ENCODE peak calls at places on chromosomes 1 and 21, in seven cellular contexts. One of them, this sample, is unnamed.

GRCh38 chr1:64163972-64164371 is 39.5 kb upstream of the UBE2U start:
- DNase-seq in PC-9: no peak
- DNase-seq in mammary epithelial cell: peak; percentile 26
- DNase-seq in neural progenitor cell: peak; percentile 56
- DNase-seq in endothelial cell of umbilical vein: peak; percentile 6
- DNase-seq in astrocyte: peak; percentile 46
- DNase-seq in GM23338: peak; percentile 79
- DNase-seq in this sample: peak; percentile 26

GRCh38 chr1:153441238-153441755 is 19.2 kb downstream of the S100A7 start:
- DNase-seq in astrocyte: no peak
- DNase-seq in neural progenitor cell: no peak
- DNase-seq in endothelial cell of umbilical vein: no peak
- DNase-seq in mammary epithelial cell: no peak
- DNase-seq in PC-9: no peak
- DNase-seq in GM23338: no peak
- DNase-seq in this sample: no peak

GRCh38 chr1:12177999-12178441 is 11.2 kb downstream of the TNFRSF1B start:
- DNase-seq in GM23338: peak; percentile 40
- DNase-seq in neural progenitor cell: no peak
- DNase-seq in astrocyte: peak; percentile 74
- DNase-seq in endothelial cell of umbilical vein: peak; percentile 85
- DNase-seq in PC-9: no peak
- DNase-seq in mammary epithelial cell: peak; percentile 42
- DNase-seq in this sample: peak; percentile 67

GRCh38 chr1:232393010-232393833 is 236.7 kb downstream of the SIPA1L2 start:
- DNase-seq in astrocyte: peak; percentile 50
- DNase-seq in mammary epithelial cell: no peak
- DNase-seq in GM23338: no peak
- DNase-seq in endothelial cell of umbilical vein: peak; percentile 15
- DNase-seq in PC-9: no peak
- DNase-seq in neural progenitor cell: no peak
- DNase-seq in this sample: no peak

GRCh38 chr1:208895820-208896219 is 651.6 kb upstream of the PLXNA2 start:
- DNase-seq in GM23338: no peak
- DNase-seq in PC-9: no peak
- DNase-seq in endothelial cell of umbilical vein: no peak
- DNase-seq in astrocyte: no peak
- DNase-seq in neural progenitor cell: no peak
- DNase-seq in mammary epithelial cell: no peak
- DNase-seq in this sample: no peak

GRCh38 chr1:68111804-68112436 is 61.5 kb upstream of the DIRAS3 start:
- DNase-seq in astrocyte: peak; percentile 89
- DNase-seq in mammary epithelial cell: peak; percentile 63
- DNase-seq in neural progenitor cell: peak; percentile 78
- DNase-seq in PC-9: peak; percentile 46
- DNase-seq in GM23338: peak; percentile 43
- DNase-seq in endothelial cell of umbilical vein: peak; percentile 88
- DNase-seq in this sample: peak; percentile 85

GRCh38 chr1:219281834-219282233 is 108.2 kb downstream of the LYPLAL1 start:
- DNase-seq in neural progenitor cell: no peak
- DNase-seq in GM23338: no peak
- DNase-seq in endothelial cell of umbilical vein: no peak
- DNase-seq in mammary epithelial cell: no peak
- DNase-seq in PC-9: no peak
- DNase-seq in astrocyte: no peak
- DNase-seq in this sample: no peak

GRCh38 chr1:20974069-20974468 is 187.0 kb upstream of the HP1BP3 start:
- DNase-seq in GM23338: no peak
- DNase-seq in mammary epithelial cell: no peak
- DNase-seq in PC-9: no peak
- DNase-seq in neural progenitor cell: no peak
- DNase-seq in endothelial cell of umbilical vein: no peak
- DNase-seq in astrocyte: peak; percentile 41
- DNase-seq in this sample: no peak

GRCh38 chr1:89633745-89634625 is 1.1 kb downstream of the LRRC8C start:
- DNase-seq in neural progenitor cell: peak; percentile 35
- DNase-seq in astrocyte: peak; percentile 40
- DNase-seq in endothelial cell of umbilical vein: peak; percentile 55
- DNase-seq in mammary epithelial cell: peak; percentile 60
- DNase-seq in GM23338: peak; percentile 56
- DNase-seq in PC-9: no peak
- DNase-seq in this sample: peak; percentile 25

GRCh38 chr1:110340207-110340468 is 961 bp downstream of the RBM15 start:
- DNase-seq in neural progenitor cell: no peak
- DNase-seq in mammary epithelial cell: no peak
- DNase-seq in astrocyte: no peak
- DNase-seq in endothelial cell of umbilical vein: no peak
- DNase-seq in PC-9: no peak
- DNase-seq in GM23338: no peak
- DNase-seq in this sample: no peak

GRCh38 chr21:43866659-43867331 is 1.8 kb downstream of the AGPAT3 start:
- DNase-seq in neural progenitor cell: no peak
- DNase-seq in PC-9: no peak
- DNase-seq in astrocyte: no peak
- DNase-seq in GM23338: no peak
- DNase-seq in endothelial cell of umbilical vein: peak; percentile 18
- DNase-seq in mammary epithelial cell: peak; percentile 44
- DNase-seq in this sample: peak; percentile 80

GRCh38 chr1:119139393-119139792 is 1.1 kb downstream of the WARS2 start:
- DNase-seq in astrocyte: no peak
- DNase-seq in GM23338: peak; percentile 23
- DNase-seq in endothelial cell of umbilical vein: no peak
- DNase-seq in PC-9: no peak
- DNase-seq in mammary epithelial cell: no peak
- DNase-seq in neural progenitor cell: no peak
- DNase-seq in this sample: peak; percentile 8

GRCh38 chr1:41977329-41977728 is 58.6 kb upstream of the HIVEP3 start:
- DNase-seq in mammary epithelial cell: no peak
- DNase-seq in GM23338: peak; percentile 1
- DNase-seq in PC-9: no peak
- DNase-seq in astrocyte: no peak
- DNase-seq in endothelial cell of umbilical vein: no peak
- DNase-seq in neural progenitor cell: no peak
- DNase-seq in this sample: no peak

GRCh38 chr21:32812035-32812434 is 40.5 kb upstream of the PAXBP1 start:
- DNase-seq in GM23338: no peak
- DNase-seq in mammary epithelial cell: no peak
- DNase-seq in neural progenitor cell: no peak
- DNase-seq in endothelial cell of umbilical vein: no peak
- DNase-seq in PC-9: no peak
- DNase-seq in astrocyte: peak; percentile 27
- DNase-seq in this sample: no peak

GRCh38 chr1:100461222-100461621 is 76.7 kb upstream of the GPR88 start:
- DNase-seq in endothelial cell of umbilical vein: no peak
- DNase-seq in neural progenitor cell: peak; percentile 24
- DNase-seq in mammary epithelial cell: no peak
- DNase-seq in astrocyte: peak; percentile 22
- DNase-seq in PC-9: no peak
- DNase-seq in GM23338: peak; percentile 44
- DNase-seq in this sample: no peak

GRCh38 chr1:209884665-209885117 is 53.3 kb upstream of the SYT14 start:
- DNase-seq in astrocyte: peak; percentile 100
- DNase-seq in PC-9: peak; percentile 87
- DNase-seq in endothelial cell of umbilical vein: peak; percentile 97
- DNase-seq in mammary epithelial cell: peak; percentile 99
- DNase-seq in GM23338: no peak
- DNase-seq in neural progenitor cell: no peak
- DNase-seq in this sample: peak; percentile 93

GRCh38 chr1:227356582-227357228 is 38.4 kb upstream of the CDC42BPA start:
- DNase-seq in astrocyte: no peak
- DNase-seq in endothelial cell of umbilical vein: peak; percentile 44
- DNase-seq in mammary epithelial cell: peak; percentile 64
- DNase-seq in GM23338: peak; percentile 81
- DNase-seq in neural progenitor cell: no peak
- DNase-seq in PC-9: peak; percentile 91
- DNase-seq in this sample: peak; percentile 55
- H3K4me2 ChIP-seq in astrocyte: peak overlapping the region; percentile 79
- H3K4me2 ChIP-seq in endothelial cell of umbilical vein: peak overlapping the region; percentile 68
- H3K4me2 ChIP-seq in mammary epithelial cell: peak overlapping the region; percentile 77
- H3K4me2 ChIP-seq in GM23338: peak overlapping the region; percentile 19
- H3K4me2 ChIP-seq in neural progenitor cell: no peak overlapping the region
- H3K4me2 ChIP-seq in PC-9: peak overlapping the region; percentile 69
- H3K4me2 ChIP-seq in this sample: peak overlapping the region; percentile 44

GRCh38 chr1:155127672-155128468 is at the start of gene EFNA1:
- DNase-seq in astrocyte: peak; percentile 6
- DNase-seq in mammary epithelial cell: peak; percentile 73
- DNase-seq in PC-9: no peak
- DNase-seq in endothelial cell of umbilical vein: peak; percentile 72
- DNase-seq in neural progenitor cell: peak; percentile 78
- DNase-seq in GM23338: peak; percentile 64
- DNase-seq in this sample: peak; percentile 86
- TF ChIP-seq EZH2 in astrocyte: peak; percentile 2
- TF ChIP-seq EZH2 in mammary epithelial cell: no peak
- TF ChIP-seq EZH2 in PC-9: no peak
- TF ChIP-seq EZH2 in endothelial cell of umbilical vein: no peak
- TF ChIP-seq EZH2 in neural progenitor cell: no peak
- TF ChIP-seq EZH2 in GM23338: no peak
- TF ChIP-seq EZH2 in this sample: no peak

DNA sequence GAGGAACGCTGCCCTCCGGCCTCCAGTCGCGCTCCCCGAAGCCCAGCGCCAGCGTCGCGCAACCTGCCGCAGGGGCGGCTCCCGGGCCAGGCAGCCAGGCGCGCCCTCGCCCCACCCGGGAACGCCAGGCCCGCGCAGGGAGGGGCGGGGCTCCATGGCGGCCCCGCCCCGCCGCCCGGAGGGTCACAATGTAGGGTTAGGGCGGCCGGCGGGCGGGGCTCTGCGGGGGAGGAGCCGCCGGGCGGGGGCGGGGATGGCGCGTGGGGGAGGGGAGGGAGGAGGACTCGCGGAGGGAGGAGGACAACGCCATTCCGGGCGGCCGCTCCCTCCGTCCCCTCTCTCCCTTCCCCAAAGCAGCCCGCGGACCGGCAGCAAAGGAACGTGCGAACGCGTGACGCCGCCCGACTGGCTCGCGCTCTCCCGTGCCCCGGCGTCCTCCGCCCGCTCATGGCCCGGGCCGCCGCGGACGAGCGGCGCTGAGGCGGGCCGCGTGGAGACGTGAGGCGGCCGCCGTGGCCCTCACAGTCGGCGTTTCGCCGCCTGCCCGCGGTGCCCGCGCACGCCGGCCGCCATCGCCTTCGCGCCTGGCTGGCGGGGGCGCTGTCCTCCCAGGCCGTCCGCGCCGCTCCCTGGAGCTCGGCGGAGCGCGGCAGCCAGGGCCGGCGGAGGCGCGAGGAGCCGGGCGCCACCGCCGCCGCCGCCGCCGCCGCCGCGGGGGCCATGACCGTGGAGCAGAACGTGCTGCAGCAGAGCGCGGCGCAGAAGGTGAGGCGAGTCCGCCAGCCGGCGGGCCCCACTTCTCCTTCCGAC is at the start of gene USP25:
- DNase-seq in astrocyte: peak; percentile 48
- DNase-seq in mammary epithelial cell: peak; percentile 73
- DNase-seq in neural progenitor cell: peak; percentile 91
- DNase-seq in PC-9: peak; percentile 64
- DNase-seq in endothelial cell of umbilical vein: peak; percentile 75
- DNase-seq in GM23338: peak; percentile 86
- DNase-seq in this sample: peak; percentile 93
- H2AFZ ChIP-seq in astrocyte: peak within 1 kb of the TSS; percentile 80
- H2AFZ ChIP-seq in mammary epithelial cell: peak within 1 kb of the TSS; percentile 96
- H2AFZ ChIP-seq in neural progenitor cell: peak within 1 kb of the TSS; percentile 77
- H2AFZ ChIP-seq in PC-9: peak within 1 kb of the TSS; percentile 81
- H2AFZ ChIP-seq in endothelial cell of umbilical vein: peak within 1 kb of the TSS; percentile 92
- H2AFZ ChIP-seq in GM23338: peak within 1 kb of the TSS; percentile 88
- H2AFZ ChIP-seq in this sample: peak within 1 kb of the TSS; percentile 55

DNA sequence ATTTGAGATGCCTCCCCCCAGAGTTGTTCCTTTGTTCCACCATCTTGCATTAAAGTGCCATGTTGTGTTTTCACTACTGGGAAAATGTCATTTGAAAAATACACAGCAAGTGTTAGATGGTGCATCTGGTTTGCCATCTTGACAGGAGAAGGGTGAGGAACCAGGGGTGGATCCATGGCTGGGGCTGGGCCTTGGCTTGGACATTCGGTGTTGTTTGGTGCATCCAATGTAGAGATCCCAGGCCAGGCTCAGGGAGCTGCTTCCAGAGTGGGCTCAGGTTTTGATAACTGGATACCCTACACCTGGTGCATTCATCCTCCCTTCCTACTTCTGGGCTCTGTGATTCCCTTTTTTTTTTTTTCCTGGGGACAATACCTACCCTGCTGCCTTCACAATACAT is 103.5 kb downstream of the UCK2 start:
- DNase-seq in mammary epithelial cell: no peak
- DNase-seq in neural progenitor cell: no peak
- DNase-seq in astrocyte: no peak
- DNase-seq in endothelial cell of umbilical vein: no peak
- DNase-seq in GM23338: no peak
- DNase-seq in PC-9: no peak
- DNase-seq in this sample: no peak
- H3K4me2 ChIP-seq in mammary epithelial cell: no peak overlapping the region
- H3K4me2 ChIP-seq in neural progenitor cell: no peak overlapping the region
- H3K4me2 ChIP-seq in astrocyte: no peak overlapping the region
- H3K4me2 ChIP-seq in endothelial cell of umbilical vein: no peak overlapping the region
- H3K4me2 ChIP-seq in GM23338: no peak overlapping the region
- H3K4me2 ChIP-seq in PC-9: no peak overlapping the region
- H3K4me2 ChIP-seq in this sample: no peak overlapping the region

GRCh38 chr21:16438761-16439160 is 709.0 kb downstream of the USP25 start:
- DNase-seq in astrocyte: no peak
- DNase-seq in PC-9: no peak
- DNase-seq in mammary epithelial cell: no peak
- DNase-seq in GM23338: no peak
- DNase-seq in neural progenitor cell: no peak
- DNase-seq in endothelial cell of umbilical vein: peak; percentile 82
- DNase-seq in this sample: no peak

DNA sequence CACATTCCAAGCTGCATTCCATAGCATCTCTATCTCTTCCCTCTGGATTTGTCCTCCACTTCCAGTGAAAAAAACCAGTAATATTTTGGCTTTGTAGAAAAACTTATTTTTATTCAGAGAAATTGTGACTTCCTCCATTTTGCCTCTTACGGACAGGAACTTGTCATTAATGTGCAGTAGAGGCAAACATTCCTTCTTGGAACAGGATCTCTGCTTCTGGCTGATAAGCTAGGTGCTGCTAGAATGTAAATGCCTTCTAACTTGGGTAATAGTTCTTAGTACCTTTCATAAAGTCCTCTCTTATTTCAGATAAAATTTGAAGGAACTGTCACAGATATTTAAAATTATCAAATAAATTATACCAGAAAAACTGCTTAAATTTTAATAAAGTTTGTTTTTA is 707.8 kb downstream of the USP25 start:
- DNase-seq in endothelial cell of umbilical vein: peak; percentile 86
- DNase-seq in astrocyte: no peak
- DNase-seq in neural progenitor cell: no peak
- DNase-seq in mammary epithelial cell: no peak
- DNase-seq in PC-9: no peak
- DNase-seq in GM23338: no peak
- DNase-seq in this sample: no peak
- TF ChIP-seq EZH2 in endothelial cell of umbilical vein: no peak
- TF ChIP-seq EZH2 in astrocyte: no peak
- TF ChIP-seq EZH2 in neural progenitor cell: no peak
- TF ChIP-seq EZH2 in mammary epithelial cell: no peak
- TF ChIP-seq EZH2 in PC-9: no peak
- TF ChIP-seq EZH2 in GM23338: no peak
- TF ChIP-seq EZH2 in this sample: no peak

DNA sequence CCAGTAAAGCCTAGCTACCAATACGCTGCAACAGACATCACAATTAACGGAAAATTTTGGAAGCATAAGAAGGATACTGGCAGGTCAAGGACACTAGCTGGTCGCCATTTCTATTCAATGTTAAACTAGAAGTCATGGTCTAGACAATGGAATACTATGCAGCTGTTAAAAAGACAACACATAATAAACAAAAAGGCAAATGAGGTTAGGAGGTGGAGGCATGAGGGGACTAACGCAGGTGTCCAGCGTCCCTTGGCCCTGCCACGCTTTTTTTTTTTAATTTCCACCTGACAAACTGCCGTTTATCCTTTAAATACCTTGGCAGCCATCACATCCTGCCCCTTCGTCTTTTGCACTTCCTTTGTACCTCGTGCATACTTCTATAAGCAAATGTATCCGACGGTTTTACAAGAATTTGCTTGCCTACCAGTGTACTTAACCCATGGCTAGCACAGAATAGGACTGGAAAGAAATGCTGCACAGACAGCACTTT is 698 bp upstream of the SLC22A15 start:
- DNase-seq in astrocyte: no peak
- DNase-seq in GM23338: no peak
- DNase-seq in PC-9: no peak
- DNase-seq in neural progenitor cell: no peak
- DNase-seq in endothelial cell of umbilical vein: no peak
- DNase-seq in mammary epithelial cell: no peak
- DNase-seq in this sample: no peak
- H2AFZ ChIP-seq in astrocyte: peak overlapping the region; percentile 73
- H2AFZ ChIP-seq in GM23338: peak overlapping the region; percentile 78
- H2AFZ ChIP-seq in PC-9: peak overlapping the region; percentile 89
- H2AFZ ChIP-seq in neural progenitor cell: peak overlapping the region; percentile 98
- H2AFZ ChIP-seq in endothelial cell of umbilical vein: peak overlapping the region; percentile 65
- H2AFZ ChIP-seq in mammary epithelial cell: peak overlapping the region; percentile 90
- H2AFZ ChIP-seq in this sample: peak overlapping the region; percentile 99

This sample was measured in hepatocyte.